ENCODE peak calls at places on chromosomes 12 and 14, in four cellular contexts. One of them, this sample, is unnamed.
A peak's percentile ranks its signal among the peaks of the same experiment; 100 is the strongest.

GRCh38 chr14:101730626-101731186 is 30.8 kb upstream of the PPP2R5C start:
- DNase-seq in stimulated activated CD8-positive, alpha-beta memory T cell treated with anti-CD3 and anti-CD28 coated beads, Interleukin-2, amount 100 ng/mL, for 1 hour: no peak
- DNase-seq in stimulated activated CD4-positive, alpha-beta T cell treated with anti-CD3 and anti-CD28 coated beads, Interleukin-2, amount 100 ng/mL, for 24 hours: no peak
- DNase-seq in activated CD8-positive, alpha-beta memory T cell treated with anti-CD3 and anti-CD28 coated beads, Interleukin-2, amount 50 U/mL, for 4 hours: no peak
- DNase-seq in this sample: no peak

GRCh38 chr12:40215977-40216376 is 8.8 kb upstream of the LRRK2 start:
- DNase-seq in stimulated activated CD8-positive, alpha-beta memory T cell treated with anti-CD3 and anti-CD28 coated beads, Interleukin-2, amount 100 ng/mL, for 1 hour: no peak
- DNase-seq in stimulated activated CD4-positive, alpha-beta T cell treated with anti-CD3 and anti-CD28 coated beads, Interleukin-2, amount 100 ng/mL, for 24 hours: no peak
- DNase-seq in activated CD8-positive, alpha-beta memory T cell treated with anti-CD3 and anti-CD28 coated beads, Interleukin-2, amount 50 U/mL, for 4 hours: no peak
- DNase-seq in this sample: no peak

GRCh38 chr14:67335781-67336180 is 23.8 kb downstream of the ATP6V1D start:
- DNase-seq in stimulated activated CD8-positive, alpha-beta memory T cell treated with anti-CD3 and anti-CD28 coated beads, Interleukin-2, amount 100 ng/mL, for 1 hour: no peak
- DNase-seq in stimulated activated CD4-positive, alpha-beta T cell treated with anti-CD3 and anti-CD28 coated beads, Interleukin-2, amount 100 ng/mL, for 24 hours: no peak
- DNase-seq in activated CD8-positive, alpha-beta memory T cell treated with anti-CD3 and anti-CD28 coated beads, Interleukin-2, amount 50 U/mL, for 4 hours: no peak
- DNase-seq in this sample: no peak

GRCh38 chr12:18246057-18246456 is 15.3 kb upstream of the PIK3C2G start:
- DNase-seq in stimulated activated CD8-positive, alpha-beta memory T cell treated with anti-CD3 and anti-CD28 coated beads, Interleukin-2, amount 100 ng/mL, for 1 hour: no peak
- DNase-seq in stimulated activated CD4-positive, alpha-beta T cell treated with anti-CD3 and anti-CD28 coated beads, Interleukin-2, amount 100 ng/mL, for 24 hours: no peak
- DNase-seq in activated CD8-positive, alpha-beta memory T cell treated with anti-CD3 and anti-CD28 coated beads, Interleukin-2, amount 50 U/mL, for 4 hours: no peak
- DNase-seq in this sample: no peak

GRCh38 chr12:111066744-111067437 is 146.5 kb upstream of the MYL2 start:
- DNase-seq in stimulated activated CD8-positive, alpha-beta memory T cell treated with anti-CD3 and anti-CD28 coated beads, Interleukin-2, amount 100 ng/mL, for 1 hour: no peak
- DNase-seq in stimulated activated CD4-positive, alpha-beta T cell treated with anti-CD3 and anti-CD28 coated beads, Interleukin-2, amount 100 ng/mL, for 24 hours: no peak
- DNase-seq in activated CD8-positive, alpha-beta memory T cell treated with anti-CD3 and anti-CD28 coated beads, Interleukin-2, amount 50 U/mL, for 4 hours: no peak
- DNase-seq in this sample: no peak

GRCh38 chr12:110677982-110678381 is 10.9 kb downstream of the HVCN1 start:
- DNase-seq in stimulated activated CD8-positive, alpha-beta memory T cell treated with anti-CD3 and anti-CD28 coated beads, Interleukin-2, amount 100 ng/mL, for 1 hour: no peak
- DNase-seq in stimulated activated CD4-positive, alpha-beta T cell treated with anti-CD3 and anti-CD28 coated beads, Interleukin-2, amount 100 ng/mL, for 24 hours: no peak
- DNase-seq in activated CD8-positive, alpha-beta memory T cell treated with anti-CD3 and anti-CD28 coated beads, Interleukin-2, amount 50 U/mL, for 4 hours: no peak
- DNase-seq in this sample: no peak

GRCh38 chr14:90658541-90658967 is 157.7 kb downstream of the TTC7B start:
- DNase-seq in stimulated activated CD8-positive, alpha-beta memory T cell treated with anti-CD3 and anti-CD28 coated beads, Interleukin-2, amount 100 ng/mL, for 1 hour: no peak
- DNase-seq in stimulated activated CD4-positive, alpha-beta T cell treated with anti-CD3 and anti-CD28 coated beads, Interleukin-2, amount 100 ng/mL, for 24 hours: peak; percentile 18
- DNase-seq in activated CD8-positive, alpha-beta memory T cell treated with anti-CD3 and anti-CD28 coated beads, Interleukin-2, amount 50 U/mL, for 4 hours: no peak
- DNase-seq in this sample: no peak

GRCh38 chr12:22018860-22019259 is 27.2 kb upstream of the CMAS start:
- DNase-seq in stimulated activated CD8-positive, alpha-beta memory T cell treated with anti-CD3 and anti-CD28 coated beads, Interleukin-2, amount 100 ng/mL, for 1 hour: no peak
- DNase-seq in stimulated activated CD4-positive, alpha-beta T cell treated with anti-CD3 and anti-CD28 coated beads, Interleukin-2, amount 100 ng/mL, for 24 hours: no peak
- DNase-seq in activated CD8-positive, alpha-beta memory T cell treated with anti-CD3 and anti-CD28 coated beads, Interleukin-2, amount 50 U/mL, for 4 hours: no peak
- DNase-seq in this sample: no peak